ENCODE peak calls at places on chromosomes 4 and X, in six cellular contexts. N, L, O, A, W and U are unnamed samples.

GRCh38 chr4:82223715-82224114 is 150.1 kb downstream of the HNRNPD start:
- DNase-seq in N (peak), L (no peak), O (no peak), A (no peak), W (no peak), U (no peak)

GRCh38 chr4:152104286-152104685 is 343.5 kb upstream of the GATB start:
- DNase-seq in N (no peak), L (no peak), O (no peak), A (no peak), W (no peak), U (no peak)

GRCh38 chr4:86034616-86035015 is 325.2 kb downstream of the MAPK10 start:
- DNase-seq in N (no peak), L (no peak), O (no peak), A (no peak), W (no peak), U (no peak)

GRCh38 chr4:6620891-6621555 is 19.5 kb upstream of the MRFAP1 start:
- DNase-seq in N (no peak), L (no peak), O (no peak), A (no peak), W (no peak), U (no peak)

GRCh38 chrX:46713672-46714487 is 45.0 kb downstream of the SLC9A7 start:
- DNase-seq in N (no peak), L (no peak), O (no peak), A (no peak), W (no peak), U (no peak)

GRCh38 chr4:7928711-7929505 is 10.8 kb downstream of the AFAP1 start:
- DNase-seq in N (no peak), L (no peak), O (no peak), A (peak), W (no peak), U (no peak)

GRCh38 chrX:37986893-37987292 is 19.5 kb upstream of the SYTL5 start:
- DNase-seq in N (no peak), L (no peak), O (peak), A (no peak), W (no peak), U (peak)

GRCh38 chr4:175671491-175671934 is 140.6 kb downstream of the GPM6A start:
- DNase-seq in N (no peak), L (no peak), O (no peak), A (peak), W (no peak), U (no peak)

GRCh38 chr4:188220006-188220405 is 80.8 kb downstream of the TRIML1 start:
- DNase-seq in N (no peak), L (no peak), O (no peak), A (no peak), W (no peak), U (no peak)

GRCh38 chr4:165199722-165200121 is 7.6 kb upstream of the KLHL2 start:
- DNase-seq in N (no peak), L (no peak), O (no peak), A (peak), W (no peak), U (no peak)

GRCh38 chr4:6307230-6307629 is 37.6 kb downstream of the WFS1 start:
- DNase-seq in N (no peak), L (no peak), O (no peak), A (no peak), W (no peak), U (no peak)

GRCh38 chr4:116180056-116180690 is 905.2 kb downstream of the TRAM1L1 start:
- DNase-seq in N (no peak), L (peak), O (peak), A (peak), W (no peak), U (peak)

GRCh38 chr4:183763990-183764754 is 105.1 kb downstream of the TRAPPC11 start:
- DNase-seq in N (no peak), L (no peak), O (no peak), A (no peak), W (no peak), U (no peak)

GRCh38 chrX:20693071-20693470 is 426.4 kb upstream of the RPS6KA3 start:
- DNase-seq in N (no peak), L (no peak), O (peak), A (no peak), W (peak), U (no peak)

GRCh38 chr4:184471872-184472539 is 2.3 kb downstream of the IRF2 start:
- DNase-seq in N (peak), L (no peak), O (no peak), A (no peak), W (peak), U (no peak)

GRCh38 chr4:180169394-180169793 is 2073.8 kb upstream of the TENM3 start:
- DNase-seq in N (no peak), L (no peak), O (no peak), A (no peak), W (no peak), U (no peak)